ENCODE peak calls at places on chromosome 9, in six cellular contexts. Q is psoas muscle; X is stimulated activated CD8-positive, alpha-beta memory T cell treated with anti-CD3 and anti-CD28 coated beads, Interleukin-15, amount 100 ng/mL, for 24 hours; P is G401; J is coronary artery; E is activated gamma-delta T cell treated with Interleukin-2 at 50 U/mL for 16 hours. Y is an unnamed sample.

GRCh38 chr9:95302471-95302870 is 15.0 kb downstream of the FANCC start:
- DNase-seq in Q (no peak), X (no peak), P (no peak), J (no peak), E (no peak), Y (no peak)

GRCh38 chr9:127943746-127944145 is 6.1 kb upstream of the DPM2 start:
- DNase-seq in Q (peak; percentile 91), X (peak; percentile 55), P (peak; percentile 83), J (no peak), E (peak; percentile 70), Y (peak; percentile 91)

GRCh38 chr9:21252727-21253547 is 13.1 kb upstream of the IFNA14 start:
- DNase-seq in Q (peak; percentile 59), X (no peak), P (peak; percentile 49), J (no peak), E (no peak), Y (peak; percentile 43)

GRCh38 chr9:113888976-113889375 is 12.9 kb downstream of the ZNF618 start:
- DNase-seq in Q (no peak), X (no peak), P (no peak), J (no peak), E (no peak), Y (peak; percentile 49)

GRCh38 chr9:35958104-35958825 is at the start of gene OR2S2:
- DNase-seq in Q (no peak), X (no peak), P (no peak), J (no peak), E (no peak), Y (no peak)

GRCh38 chr9:125446581-125447094 is 185.0 kb downstream of the GAPVD1 start:
- DNase-seq in Q (no peak), X (no peak), P (no peak), J (no peak), E (no peak), Y (no peak)

GRCh38 chr9:112891521-112891920 is 845 bp upstream of the SLC46A2 start:
- DNase-seq in Q (no peak), X (no peak), P (no peak), J (peak; percentile 59), E (no peak), Y (no peak)

GRCh38 chr9:125638239-125638638 is 68.8 kb downstream of the MAPKAP1 start:
- DNase-seq in Q (no peak), X (no peak), P (no peak), J (no peak), E (no peak), Y (no peak)

GRCh38 chr9:136686794-136687711 is at the start of gene AGPAT2:
- DNase-seq in Q (peak; percentile 91), X (peak; percentile 47), P (no peak), J (no peak), E (peak; percentile 54), Y (peak; percentile 72)

GRCh38 chr9:121550569-121551512 is 51.2 kb upstream of the GGTA1 start:
- DNase-seq in Q (peak; percentile 92), X (peak; percentile 57), P (peak; percentile 80), J (peak; percentile 85), E (peak; percentile 66), Y (peak; percentile 90)

GRCh38 chr9:76654575-76654974 is 109.7 kb upstream of the PCA3 start:
- DNase-seq in Q (no peak), X (no peak), P (no peak), J (no peak), E (no peak), Y (peak; percentile 89)

GRCh38 chr9:126363847-126364671 is 37.4 kb downstream of the MVB12B start:
- DNase-seq in Q (no peak), X (no peak), P (no peak), J (no peak), E (no peak), Y (no peak)

GRCh38 chr9:16515879-16516289 is 354.6 kb downstream of the BNC2 start:
- DNase-seq in Q (no peak), X (no peak), P (peak; percentile 15), J (no peak), E (no peak), Y (peak; percentile 76)

GRCh38 chr9:86500031-86500430 is 145.8 kb upstream of the TUT7 start:
- DNase-seq in Q (no peak), X (no peak), P (no peak), J (no peak), E (no peak), Y (no peak)

GRCh38 chr9:17272510-17272909 is 137.7 kb downstream of the CNTLN start:
- DNase-seq in Q (no peak), X (no peak), P (no peak), J (no peak), E (no peak), Y (no peak)

GRCh38 chr9:134130503-134131375 is 5.1 kb upstream of the WDR5 start:
- DNase-seq in Q (peak; percentile 79), X (no peak), P (peak; percentile 16), J (peak; percentile 84), E (no peak), Y (peak; percentile 69)

GRCh38 chr9:81389569-81389993 is 299.8 kb downstream of the TLE1 start:
- DNase-seq in Q (no peak), X (no peak), P (no peak), J (no peak), E (no peak), Y (peak; percentile 96)

GRCh38 chr9:134590240-134591081 is 51.1 kb upstream of the COL5A1 start:
- DNase-seq in Q (no peak), X (no peak), P (no peak), J (no peak), E (no peak), Y (no peak)

GRCh38 chr9:105911104-105911911 is 217.0 kb downstream of the TMEM38B start:
- DNase-seq in Q (no peak), X (no peak), P (no peak), J (no peak), E (no peak), Y (peak; percentile 66)

GRCh38 chr9:131677445-131678180 is 62.3 kb downstream of the RAPGEF1 start:
- DNase-seq in Q (no peak), X (no peak), P (no peak), J (no peak), E (no peak), Y (peak; percentile 72)

GRCh38 chr9:2817987-2818386 is 25.9 kb downstream of the PUM3 start:
- DNase-seq in Q (no peak), X (no peak), P (no peak), J (no peak), E (no peak), Y (peak; percentile 94)

GRCh38 chr9:110923601-110924000 is 114.7 kb downstream of the LPAR1 start:
- DNase-seq in Q (no peak), X (no peak), P (no peak), J (no peak), E (no peak), Y (no peak)

GRCh38 chr9:129069825-129070473 is 11.0 kb upstream of the DOLPP1 start:
- DNase-seq in Q (no peak), X (no peak), P (no peak), J (no peak), E (no peak), Y (no peak)

GRCh38 chr9:94808926-94809700 is 82.6 kb downstream of the AOPEP start:
- DNase-seq in Q (no peak), X (no peak), P (no peak), J (no peak), E (no peak), Y (peak; percentile 59)

GRCh38 chr9:113520109-113520642 is 56.6 kb downstream of the RGS3 start:
- DNase-seq in Q (no peak), X (no peak), P (no peak), J (no peak), E (peak; percentile 56), Y (no peak)

Y was measured in astrocyte of the hippocampus.